ENCODE peak calls at places on chromosomes 7 and 10, in seven cellular contexts. H is upper lobe of right lung; S is Caco-2; V is CD4-positive, CD25-positive, alpha-beta regulatory T cell; P is endodermal cell; E is uterus; Z is sigmoid colon. Y is an unnamed sample. For H3K4me1 and H3K36me3, the result is how much of the 10 kb centered on the place peaks cover.

GRCh38 chr10:121886997-121887622 is 40.7 kb downstream of the ATE1 start:
- DNase-seq in H (no peak), S (peak), V (no peak), P (peak), E (peak), Z (peak), Y (peak)

GRCh38 chr7:156673454-156673853 is 32.9 kb downstream of the RNF32 start:
- DNase-seq in H (no peak), S (no peak), V (no peak), P (no peak), E (no peak), Z (no peak), Y (no peak)

GRCh38 chr7:43904533-43905208 is 1.7 kb downstream of the URGCP start:
- DNase-seq in H (no peak), S (no peak), V (no peak), P (no peak), E (no peak), Z (no peak), Y (no peak)

GRCh38 chr10:78215645-78216044 is 182.0 kb downstream of the RPS24 start:
- DNase-seq in H (no peak), S (no peak), V (no peak), P (no peak), E (peak), Z (peak), Y (no peak)

GRCh38 chr7:103915958-103916357 is 73.5 kb downstream of the RELN start:
- DNase-seq in H (no peak), S (no peak), V (no peak), P (no peak), E (no peak), Z (no peak), Y (no peak)

GRCh38 chr10:110803830-110804338 is 67.8 kb upstream of the PDCD4 start:
- DNase-seq in H (no peak), S (peak), V (no peak), P (peak), E (peak), Z (no peak), Y (peak)

GRCh38 chr7:50491943-50492342 is 41.8 kb upstream of the FIGNL1 start:
- DNase-seq in H (no peak), S (no peak), V (no peak), P (no peak), E (no peak), Z (no peak), Y (no peak)

GRCh38 chr7:69708857-69709256 is 110.6 kb downstream of the AUTS2 start:
- DNase-seq in H (no peak), S (no peak), V (no peak), P (peak), E (no peak), Z (no peak), Y (no peak)

GRCh38 chr7:2872296-2872874 is 28.3 kb upstream of the GNA12 start:
- DNase-seq in H (no peak), S (no peak), V (no peak), P (no peak), E (no peak), Z (no peak), Y (no peak)

GRCh38 chr7:95619517-95619916 is 23.2 kb upstream of the PDK4 start:
- DNase-seq in H (no peak), S (no peak), V (no peak), P (no peak), E (no peak), Z (no peak), Y (no peak)

GRCh38 chr10:69479241-69479730 is 28.0 kb downstream of the TSPAN15 start:
- DNase-seq in H (no peak), S (no peak), V (no peak), P (no peak), E (no peak), Z (peak), Y (no peak)
- H3K4me1 ChIP-seq in H (under half), S (under half), V (under half), P (under half), E (under half), Z (half or more), Y (under half)

GRCh38 chr7:17158261-17158660 is 140.2 kb upstream of the AHR start:
- DNase-seq in H (no peak), S (peak), V (no peak), P (no peak), E (no peak), Z (no peak), Y (no peak)
- H3K36me3 ChIP-seq in H (under half), S (under half), V (under half), P (under half), E (under half), Z (under half), Y (under half)

GRCh38 chr10:87816163-87816841 is 1.7 kb downstream of the ATAD1 start:
- DNase-seq in H (no peak), S (no peak), V (no peak), P (no peak), E (no peak), Z (no peak), Y (no peak)
- H3K4me3 ChIP-seq in H (peak), S (peak), V (peak), P (peak), E (no peak), Z (peak), Y (peak)

DNA sequence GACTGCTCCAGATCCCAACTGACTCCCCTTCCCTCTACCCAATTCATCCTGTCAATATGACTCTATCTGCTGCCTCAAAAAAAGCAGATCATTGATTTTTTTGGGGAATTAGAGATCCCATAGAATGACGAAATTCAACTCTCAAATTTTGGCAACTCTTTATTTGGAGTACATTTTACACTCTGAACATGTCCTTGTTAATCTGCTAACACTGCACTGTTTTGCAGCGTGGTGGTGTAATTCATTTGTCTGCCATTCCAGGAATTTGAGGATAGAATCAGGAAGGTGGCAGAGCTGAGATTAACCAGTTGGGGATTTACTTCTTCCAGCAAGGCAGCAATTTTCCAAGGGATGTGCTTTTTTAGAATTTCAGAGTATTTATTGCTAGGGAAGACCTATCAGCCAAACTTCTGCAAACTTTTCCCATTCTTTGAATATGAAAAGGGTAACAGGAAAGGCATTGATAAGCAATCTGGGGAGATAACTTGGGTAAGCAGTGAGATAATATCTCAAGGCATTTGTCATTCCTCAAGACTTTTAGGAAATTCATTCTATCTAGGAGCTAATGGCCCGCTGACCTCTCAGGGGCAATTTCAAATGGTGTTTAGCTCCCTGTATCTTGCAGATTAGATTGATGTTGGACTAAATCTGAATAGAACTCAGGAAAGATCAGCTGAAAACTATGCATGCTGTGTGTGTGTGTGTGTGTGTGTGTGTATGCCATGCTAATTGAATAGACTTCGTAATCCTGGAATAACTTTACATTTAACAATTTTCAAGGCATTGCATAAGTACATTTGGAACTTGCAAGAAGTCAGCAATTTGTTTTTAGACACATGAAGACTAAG is 9.7 kb downstream of the BAMBI start:
- DNase-seq in H (no peak), S (peak), V (no peak), P (no peak), E (no peak), Z (no peak), Y (no peak)
- H3K4me1 ChIP-seq in H (under half), S (under half), V (under half), P (under half), E (under half), Z (under half), Y (under half)